ENCODE peak calls at places on chromosomes 7 and 10, in seven cellular contexts. E is HCT116, X is K562, N is H1, B is GM12878, S is SK-N-SH, L is HepG2. M is an unnamed sample.

GRCh38 chr7:125529237-125529636 is 599.6 kb upstream of the POT1 start:
- DNase-seq in S (no peak), E (no peak), N (no peak), L (no peak), X (no peak), B (no peak), M (no peak)

GRCh38 chr7:146639291-146639690 is 522.7 kb downstream of the CNTNAP2 start:
- DNase-seq in N (no peak), S (no peak), E (no peak), X (no peak), B (no peak), L (no peak), M (no peak)

GRCh38 chr7:2897023-2897422 is 52.9 kb upstream of the GNA12 start:
- DNase-seq in X (no peak), N (no peak), B (no peak), L (no peak), S (no peak), E (no peak), M (no peak)

GRCh38 chr7:87413951-87414381 is 61.5 kb downstream of the ABCB4 start:
- DNase-seq in N (no peak), L (no peak), X (no peak), S (peak), B (no peak), E (no peak), M (peak)

GRCh38 chr10:60144099-60144498 is 237.7 kb upstream of the CCDC6 start:
- DNase-seq in N (no peak), X (no peak), B (no peak), S (no peak), L (no peak), E (no peak), M (no peak)

GRCh38 chr10:122504551-122504950 is 43.2 kb downstream of the HTRA1 start:
- DNase-seq in S (peak), X (no peak), L (no peak), E (no peak), N (no peak), B (no peak), M (peak)

GRCh38 chr7:139776486-139777303 is 1.1 kb downstream of the HIPK2 start:
- DNase-seq in S (peak), B (peak), N (no peak), E (no peak), L (peak), X (peak), M (peak)

GRCh38 chr7:43303740-43304241 is 191.3 kb downstream of the HECW1 start:
- DNase-seq in B (no peak), N (no peak), X (no peak), E (peak), S (no peak), L (no peak), M (no peak)

GRCh38 chr7:77735457-77735856 is 39.2 kb downstream of the RSBN1L start:
- DNase-seq in S (no peak), E (no peak), N (no peak), B (no peak), L (no peak), X (no peak), M (no peak)

GRCh38 chr7:77736991-77737390 is 40.7 kb downstream of the RSBN1L start:
- DNase-seq in N (no peak), B (no peak), X (no peak), E (no peak), S (no peak), L (no peak), M (no peak)

GRCh38 chr7:77738382-77738781 is 42.1 kb downstream of the RSBN1L start:
- DNase-seq in B (no peak), N (no peak), E (no peak), S (no peak), X (no peak), L (no peak), M (no peak)

GRCh38 chr7:77731716-77732115 is 35.5 kb downstream of the RSBN1L start:
- DNase-seq in X (no peak), S (no peak), N (no peak), L (no peak), B (no peak), E (no peak), M (no peak)

GRCh38 chr7:77734590-77735421 is 38.5 kb downstream of the RSBN1L start:
- DNase-seq in B (no peak), X (peak), N (no peak), S (no peak), L (no peak), E (no peak), M (no peak)
- TF ChIP-seq JUND in B (no peak), X (no peak), N (no peak), S (no peak), L (no peak), E (no peak), M (no peak)

GRCh38 chr10:116417821-116418220 is 9.8 kb upstream of the PNLIPRP3 start:
- DNase-seq in L (no peak), N (no peak), B (no peak), E (no peak), S (no peak), X (no peak), M (no peak)

GRCh38 chr10:116421815-116422214 is 5.8 kb upstream of the PNLIPRP3 start:
- DNase-seq in L (no peak), S (no peak), E (no peak), B (no peak), N (no peak), X (no peak), M (no peak)

GRCh38 chr10:116418394-116418793 is 9.3 kb upstream of the PNLIPRP3 start:
- DNase-seq in B (no peak), L (no peak), X (no peak), E (no peak), S (no peak), N (no peak), M (no peak)
- TF ChIP-seq JUND in B (no peak), L (no peak), X (no peak), E (no peak), S (no peak), N (no peak), M (no peak)

GRCh38 chr10:109773818-109774440 is 149.4 kb downstream of the XPNPEP1 start:
- DNase-seq in S (peak), L (peak), E (peak), X (peak), N (no peak), B (no peak), M (peak)
- TF ChIP-seq JUND in S (no peak), L (no peak), E (no peak), X (no peak), N (no peak), B (no peak), M (no peak)

DNA sequence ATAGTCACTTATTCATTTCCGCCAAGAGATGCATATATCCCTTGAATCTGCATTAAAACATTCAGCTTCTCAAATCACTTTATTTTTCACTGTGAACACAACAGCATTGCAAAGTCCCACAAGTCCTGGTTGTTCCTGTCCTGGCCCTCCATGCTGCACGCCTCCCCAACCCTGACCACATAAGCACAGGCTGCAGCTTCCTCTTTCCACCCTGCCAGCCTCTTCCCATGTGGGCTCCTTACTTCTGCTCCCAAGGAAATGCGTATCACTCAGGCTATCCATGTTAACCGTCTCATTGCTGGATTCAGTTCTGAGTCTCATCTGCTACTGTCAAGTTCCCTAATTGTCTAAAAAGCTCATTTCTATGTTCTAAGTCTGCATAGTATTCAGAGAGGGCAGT is 89.7 kb upstream of the ZPBP start:
- DNase-seq in S (no peak), B (no peak), E (no peak), L (no peak), X (no peak), N (no peak), M (no peak)
- TF ChIP-seq JUND in S (no peak), B (no peak), E (no peak), L (no peak), X (no peak), N (no peak), M (no peak)

GRCh38 chr7:68456469-68456868 is 1141.8 kb upstream of the AUTS2 start:
- DNase-seq in X (no peak), B (no peak), S (no peak), L (no peak), N (no peak), E (no peak), M (no peak)

GRCh38 chr7:68461430-68461829 is 1136.8 kb upstream of the AUTS2 start:
- DNase-seq in B (no peak), L (no peak), N (no peak), S (no peak), E (no peak), X (no peak), M (no peak)
- TF ChIP-seq JUND in B (no peak), L (no peak), N (no peak), S (no peak), E (no peak), X (no peak), M (no peak)

M was measured in T47D.